ENCODE peak calls at places on chromosome 16, in ten cellular contexts. L is activated naive CD8-positive, alpha-beta T cell treated with anti-CD3 and anti-CD28 coated beads for 36 hours; N is anterior cingulate cortex; J is transverse colon; Z is AG09319; A is iPS-NIHi11; W is H54; O is neuronal stem cell; R is EH; F is activated T-helper 1 cell treated with anti-CD3 and anti-CD28 coated beads, Interleukin-12 subunit alpha, Interleukin-12 subunit beta, Interleukin-2, Interleukin-4 antibody, amounts not matched to agents 30 ng/mL and 10 ng/mL and 1 ng/mL, durations not matched to agents 14 hours and 24 hours and 36 hours. G is an unnamed sample.

GRCh38 chr16:75527825-75528299 is 8.0 kb downstream of the CHST5 start:
- DNase-seq in N (no peak), W (no peak), Z (no peak), O (no peak), F (no peak), A (no peak), J (peak; percentile 77), L (no peak), R (no peak), G (no peak)

GRCh38 chr16:27476240-27476639 is 73.5 kb downstream of the GTF3C1 start:
- DNase-seq in Z (no peak), F (no peak), W (no peak), A (no peak), O (no peak), N (no peak), J (no peak), R (peak; percentile 20), L (no peak), G (no peak)

GRCh38 chr16:58284021-58284420 is 10.8 kb downstream of the PRSS54 start:
- DNase-seq in O (no peak), N (no peak), Z (no peak), R (no peak), L (no peak), W (no peak), F (no peak), J (no peak), A (no peak), G (no peak)

GRCh38 chr16:11250091-11250785 is 5.8 kb downstream of the SOCS1 start:
- DNase-seq in F (no peak), N (no peak), Z (no peak), A (peak; percentile 76), R (no peak), J (no peak), W (no peak), O (no peak), L (no peak), G (no peak)

GRCh38 chr16:75868636-75869389 is 142.5 kb upstream of the CPHXL start:
- DNase-seq in J (no peak), A (no peak), Z (no peak), F (no peak), O (no peak), R (no peak), W (no peak), L (no peak), N (peak; percentile 10), G (no peak)

GRCh38 chr16:56662357-56663354 is 4.9 kb downstream of the MT1F start:
- DNase-seq in Z (no peak), O (no peak), R (no peak), F (no peak), J (no peak), N (no peak), L (peak; percentile 51), A (no peak), W (no peak), G (no peak)

GRCh38 chr16:28179354-28179753 is 32.4 kb downstream of the XPO6 start:
- DNase-seq in L (no peak), F (no peak), W (no peak), J (no peak), A (no peak), N (no peak), Z (no peak), O (no peak), R (no peak), G (no peak)

GRCh38 chr16:49464093-49464492 is 90.5 kb downstream of the C16orf78 start:
- DNase-seq in W (no peak), N (no peak), L (no peak), J (no peak), F (no peak), R (no peak), O (no peak), A (no peak), Z (no peak), G (peak; percentile 10)

GRCh38 chr16:30187971-30188561 is 4.7 kb downstream of the CORO1A start:
- DNase-seq in W (no peak), O (no peak), L (no peak), A (no peak), R (no peak), F (no peak), J (no peak), N (no peak), Z (no peak), G (no peak)

GRCh38 chr16:3716831-3717234 is 491 bp downstream of the TRAP1 start:
- DNase-seq in N (peak; percentile 28), A (peak; percentile 47), J (peak; percentile 44), R (peak; percentile 24), F (peak; percentile 12), W (no peak), O (peak; percentile 29), L (peak; percentile 34), Z (no peak), G (peak; percentile 51)

GRCh38 chr16:20901441-20902112 is 1.0 kb downstream of the LYRM1 start:
- DNase-seq in F (peak; percentile 8), N (no peak), A (peak; percentile 52), R (peak; percentile 61), O (peak; percentile 21), J (peak; percentile 55), Z (no peak), W (no peak), L (peak; percentile 27), G (peak; percentile 54)

GRCh38 chr16:35706901-35707300 is 2247.5 kb downstream of the TP53TG3F start:
- DNase-seq in O (no peak), J (no peak), L (no peak), F (no peak), W (no peak), R (no peak), N (no peak), A (no peak), Z (no peak), G (no peak)

GRCh38 chr16:70586731-70587130 is 59.6 kb upstream of the IL34 start:
- DNase-seq in J (no peak), N (no peak), W (no peak), O (no peak), L (no peak), Z (no peak), A (no peak), F (no peak), R (no peak), G (no peak)

GRCh38 chr16:66878067-66878466 is 2.2 kb upstream of the PDP2 start:
- DNase-seq in L (peak; percentile 74), N (peak; percentile 27), W (no peak), J (no peak), A (no peak), R (peak; percentile 17), F (no peak), O (no peak), Z (no peak), G (no peak)

GRCh38 chr16:72013888-72014538 is 5.5 kb downstream of the DHODH start:
- DNase-seq in O (no peak), A (no peak), W (no peak), L (peak; percentile 15), J (no peak), F (no peak), Z (no peak), R (no peak), N (no peak), G (no peak)

GRCh38 chr16:19188406-19188805 is 20.4 kb downstream of the SYT17 start:
- DNase-seq in Z (no peak), R (no peak), A (no peak), L (no peak), N (no peak), O (no peak), J (no peak), W (no peak), F (no peak), G (no peak)

GRCh38 chr16:22225060-22225459 is 19.0 kb downstream of the EEF2K start:
- DNase-seq in A (peak; percentile 26), L (no peak), W (no peak), N (peak; percentile 85), R (no peak), Z (no peak), O (no peak), J (no peak), F (no peak), G (no peak)

GRCh38 chr16:4523686-4524085 is 14.9 kb downstream of the CDIP1 start:
- DNase-seq in W (no peak), O (no peak), N (no peak), R (no peak), L (no peak), J (no peak), A (no peak), F (no peak), Z (no peak), G (no peak)

G was measured in glutamatergic neuron.